ENCODE peak calls at places on chromosome 3, in five cellular contexts. U is pancreas, S is endodermal cell, C is left lung, P is HL-60. K is an unnamed sample.

GRCh38 chr3:60588806-60589205 is 662.4 kb downstream of the FHIT start:
- DNase-seq in U (no peak), S (no peak), C (no peak), P (no peak), K (no peak)

GRCh38 chr3:113249111-113249510 is 37.8 kb downstream of the BOC start:
- DNase-seq in U (no peak), S (no peak), C (no peak), P (no peak), K (peak)

GRCh38 chr3:48682786-48683185 is 2.9 kb downstream of the NCKIPSD start:
- DNase-seq in U (no peak), S (no peak), C (no peak), P (no peak), K (no peak)

GRCh38 chr3:143121240-143122088 is 1.9 kb downstream of the CHST2 start:
- DNase-seq in U (peak), S (peak), C (peak), P (no peak), K (peak)

GRCh38 chr3:135138776-135139175 is 343.7 kb downstream of the EPHB1 start:
- DNase-seq in U (no peak), S (no peak), C (no peak), P (no peak), K (no peak)

GRCh38 chr3:27554706-27555105 is 70.5 kb upstream of the SLC4A7 start:
- DNase-seq in U (no peak), S (no peak), C (no peak), P (no peak), K (peak)

GRCh38 chr3:174363256-174363655 is 495.9 kb upstream of the NAALADL2 start:
- DNase-seq in U (no peak), S (no peak), C (no peak), P (no peak), K (no peak)

GRCh38 chr3:14203521-14204079 is 25.0 kb downstream of the LSM3 start:
- DNase-seq in U (peak), S (peak), C (peak), P (peak), K (peak)

GRCh38 chr3:127804141-127804540 is 18.2 kb downstream of the MGLL start:
- DNase-seq in U (no peak), S (no peak), C (no peak), P (no peak), K (no peak)

GRCh38 chr3:29099296-29099695 is 181.6 kb upstream of the RBMS3 start:
- DNase-seq in U (no peak), S (no peak), C (no peak), P (no peak), K (peak)

GRCh38 chr3:151387443-151388241 is 3.1 kb upstream of the P2RY12 start:
- DNase-seq in U (no peak), S (no peak), C (no peak), P (no peak), K (no peak)

GRCh38 chr3:161253711-161254110 is 32.6 kb downstream of the NMD3 start:
- DNase-seq in U (no peak), S (no peak), C (no peak), P (no peak), K (peak)

GRCh38 chr3:18679226-18679625 is 254.1 kb upstream of the SATB1 start:
- DNase-seq in U (no peak), S (no peak), C (no peak), P (no peak), K (no peak)

GRCh38 chr3:31448035-31448881 is 84.5 kb upstream of the STT3B start:
- DNase-seq in U (no peak), S (peak), C (no peak), P (no peak), K (no peak)

GRCh38 chr3:118884748-118885206 is 149.9 kb downstream of the IGSF11 start:
- DNase-seq in U (peak), S (peak), C (peak), P (no peak), K (peak)

GRCh38 chr3:87082806-87083440 is 92.0 kb upstream of the VGLL3 start:
- DNase-seq in U (no peak), S (peak), C (no peak), P (no peak), K (peak)

GRCh38 chr3:52742418-52743041 is 28.2 kb downstream of the NEK4 start:
- DNase-seq in U (no peak), S (no peak), C (no peak), P (no peak), K (peak)

GRCh38 chr3:14725015-14725431 is 50.1 kb downstream of the C3orf20 start:
- DNase-seq in U (no peak), S (no peak), C (no peak), P (no peak), K (peak)

GRCh38 chr3:187507905-187508304 is 139.7 kb downstream of the RTP4 start:
- DNase-seq in U (no peak), S (no peak), C (no peak), P (no peak), K (no peak)

GRCh38 chr3:164458986-164459385 is 619.3 kb downstream of the SI start:
- DNase-seq in U (no peak), S (no peak), C (no peak), P (no peak), K (no peak)

DNA sequence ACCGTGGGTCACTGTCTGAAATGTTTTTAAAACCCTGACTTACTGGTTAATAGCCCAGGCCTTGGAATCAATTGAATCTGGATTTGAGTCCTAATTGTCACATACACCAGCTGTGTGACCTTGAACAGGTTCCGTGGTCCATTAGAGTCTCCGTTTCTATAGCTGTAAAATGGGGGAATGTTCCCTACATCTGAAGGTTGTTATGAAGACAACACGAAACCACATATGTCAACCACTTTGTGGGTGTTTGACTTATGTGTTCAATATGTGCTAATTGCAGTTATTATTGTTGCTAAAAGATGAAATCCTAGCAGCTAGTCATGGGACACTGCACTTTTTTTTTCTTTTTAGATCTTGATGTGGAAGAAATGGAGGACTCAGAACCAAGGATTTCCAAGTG is 35.3 kb downstream of the ZBTB38 start:
- DNase-seq in U (no peak), S (no peak), C (no peak), P (no peak), K (peak)
- TF ChIP-seq CTCF in U (no peak), S (no peak), C (no peak), P (no peak), K (no peak)

DNA sequence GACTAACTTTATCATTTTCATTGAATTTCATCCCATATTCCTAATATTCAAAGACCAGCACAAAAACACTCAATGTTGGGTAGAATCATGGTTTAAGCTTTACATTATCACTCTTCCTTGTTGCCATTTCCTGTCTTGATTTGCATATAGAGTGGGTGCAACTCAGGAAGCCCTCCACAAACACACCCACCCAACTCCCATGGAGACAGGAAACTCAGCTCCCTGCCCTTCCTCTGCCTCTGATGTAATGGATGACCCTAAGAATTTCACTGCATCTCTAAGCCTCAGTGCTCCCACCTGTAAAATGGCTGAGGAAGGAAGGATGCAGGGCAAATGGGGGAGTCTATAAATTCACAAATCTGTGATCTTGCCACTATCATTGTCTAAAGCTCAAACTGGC is 98.1 kb upstream of the BFSP2 start:
- DNase-seq in U (no peak), S (no peak), C (no peak), P (no peak), K (no peak)
- H3K4me3 ChIP-seq in U (no peak), S (no peak), C (no peak), P (no peak), K (no peak)

GRCh38 chr3:128922804-128923459 is 43.5 kb downstream of the ACAD9 start:
- DNase-seq in U (no peak), S (no peak), C (no peak), P (no peak), K (no peak)

GRCh38 chr3:128923607-128924385 is 44.4 kb downstream of the ACAD9 start:
- DNase-seq in U (no peak), S (no peak), C (no peak), P (no peak), K (no peak)

GRCh38 chr3:128917291-128917690 is 37.9 kb downstream of the ACAD9 start:
- DNase-seq in U (no peak), S (no peak), C (no peak), P (no peak), K (no peak)

GRCh38 chr3:128914966-128915645 is 35.7 kb downstream of the ACAD9 start:
- DNase-seq in U (no peak), S (no peak), C (no peak), P (no peak), K (no peak)

GRCh38 chr3:128919988-128920387 is 40.6 kb downstream of the ACAD9 start:
- DNase-seq in U (no peak), S (peak), C (no peak), P (no peak), K (no peak)
- TF ChIP-seq CTCF in U (no peak), S (no peak), C (no peak), P (no peak), K (no peak)

GRCh38 chr3:169665264-169666078 is 2.0 kb upstream of the MECOM start:
- DNase-seq in U (no peak), S (peak), C (no peak), P (no peak), K (no peak)
- H3K4me3 ChIP-seq in U (peak), S (no peak), C (no peak), P (no peak), K (no peak)

DNA sequence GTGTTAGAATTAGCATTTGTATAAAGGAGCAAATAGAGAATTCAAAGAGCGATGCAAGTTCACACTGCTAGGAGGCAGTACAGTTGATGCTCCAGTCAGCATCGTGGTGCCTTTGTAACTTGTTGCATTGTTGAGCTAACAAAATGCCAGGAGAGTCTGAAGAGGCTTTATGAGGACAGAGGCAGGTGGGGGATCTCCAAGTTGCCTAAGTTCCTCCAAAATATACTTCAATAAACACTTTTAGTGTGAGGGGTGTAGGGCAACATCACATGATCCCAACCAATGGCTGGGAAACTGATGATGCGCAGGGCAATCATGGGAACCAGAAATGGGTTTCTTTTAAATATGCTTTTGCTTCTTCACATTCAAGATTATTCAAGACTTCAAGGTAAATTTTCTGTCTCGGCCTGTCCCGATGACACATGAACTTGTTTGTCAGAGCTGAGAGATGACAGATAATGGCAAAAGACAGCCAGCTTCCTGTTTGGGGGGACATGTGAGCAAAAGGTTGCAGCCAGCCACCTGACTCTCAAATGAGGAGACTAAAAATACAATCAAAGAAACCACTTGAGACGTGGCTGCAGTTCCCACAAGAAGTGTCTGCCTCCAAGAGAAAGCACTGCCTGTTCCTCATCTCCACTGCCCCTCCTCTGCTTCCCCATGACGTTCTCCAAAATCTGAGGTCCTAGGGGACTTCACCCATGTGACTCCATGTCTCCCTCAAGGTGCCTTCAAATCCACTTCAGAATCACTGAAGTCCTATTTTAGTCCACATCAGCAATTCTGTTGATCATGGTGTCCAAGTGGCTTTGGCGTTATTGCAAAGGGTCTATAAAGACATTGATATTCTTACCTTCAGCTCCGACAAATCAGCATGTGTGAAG is 39.3 kb downstream of the KLHL6 start:
- DNase-seq in U (no peak), S (no peak), C (no peak), P (no peak), K (no peak)
- TF ChIP-seq CTCF in U (no peak), S (peak), C (no peak), P (no peak), K (no peak)

DNA sequence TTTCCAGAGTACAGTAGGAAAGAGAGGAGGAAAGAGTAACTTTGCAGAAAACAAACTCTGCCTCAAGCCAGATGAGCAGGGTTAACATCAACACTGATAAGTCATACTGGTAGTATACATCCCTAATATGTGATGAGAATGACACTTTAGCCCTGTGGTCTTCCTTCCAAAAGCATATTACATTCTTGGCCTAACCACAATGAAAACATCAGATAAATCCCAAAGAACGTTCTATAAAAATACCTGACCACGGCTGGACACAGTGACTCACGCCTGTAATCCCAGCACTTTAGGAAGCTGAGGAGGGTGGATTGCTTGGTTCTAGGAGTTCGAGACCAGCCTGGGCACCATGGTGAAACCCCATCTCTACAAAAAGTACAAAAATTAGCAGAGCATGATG is 4.8 kb downstream of the TMCC1 start:
- DNase-seq in U (no peak), S (no peak), C (no peak), P (no peak), K (peak)
- H3K4me3 ChIP-seq in U (no peak), S (no peak), C (no peak), P (no peak), K (no peak)

DNA sequence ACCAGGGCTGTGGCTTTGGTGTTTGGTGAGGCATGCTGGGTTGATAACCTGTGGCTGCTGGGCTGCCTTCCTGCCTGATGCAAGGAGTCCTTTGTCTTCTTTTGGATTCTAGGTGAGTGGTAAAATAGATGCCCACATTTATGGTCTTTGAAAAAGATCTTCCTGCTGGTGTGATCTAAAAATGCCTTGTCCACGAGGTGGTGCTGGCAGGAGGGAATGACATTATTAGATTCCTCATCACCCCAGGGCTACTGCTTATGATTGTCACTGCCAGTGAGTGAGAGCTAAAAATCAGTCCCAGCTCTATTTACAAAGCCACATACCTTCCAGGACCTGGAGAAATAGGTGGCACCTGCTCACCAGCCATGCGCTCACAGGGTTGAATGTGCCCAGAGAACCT is 355.5 kb upstream of the ROPN1 start:
- DNase-seq in U (no peak), S (no peak), C (no peak), P (no peak), K (no peak)
- TF ChIP-seq CTCF in U (no peak), S (no peak), C (no peak), P (no peak), K (no peak)